ENCODE peak calls at places on chromosomes 1 and 21, in seven cellular contexts. A, R, O, L, K, T and Q are unnamed samples.

GRCh38 chr1:87194856-87195255 is 133.8 kb upstream of the LMO4 start:
- DNase-seq in T (no peak), R (no peak), K (no peak), O (no peak), A (no peak), L (no peak), Q (no peak)

GRCh38 chr1:220432408-220432807 is 95.5 kb upstream of the MARK1 start:
- DNase-seq in K (no peak), L (no peak), R (no peak), A (no peak), T (no peak), O (peak), Q (peak)

GRCh38 chr1:157948547-157949152 is 44.8 kb upstream of the KIRREL1 start:
- DNase-seq in T (no peak), K (peak), O (peak), R (peak), L (peak), A (peak), Q (no peak)

GRCh38 chr1:109263234-109263596 is 13.9 kb downstream of the CELSR2 start:
- DNase-seq in A (peak), R (no peak), T (no peak), K (no peak), L (no peak), O (no peak), Q (no peak)

GRCh38 chr1:53556657-53557227 is 97.5 kb downstream of the DMRTB1 start:
- DNase-seq in R (no peak), K (no peak), O (no peak), L (no peak), T (no peak), A (no peak), Q (no peak)

GRCh38 chr1:63893976-63894375 is 120.2 kb downstream of the ROR1 start:
- DNase-seq in L (no peak), T (no peak), K (no peak), O (no peak), R (no peak), A (no peak), Q (no peak)

GRCh38 chr1:30617161-30617560 is 106.2 kb downstream of the MATN1 start:
- DNase-seq in O (no peak), A (no peak), L (no peak), R (peak), K (no peak), T (no peak), Q (peak)

GRCh38 chr1:103547840-103548239 is 22.3 kb downstream of the RNPC3 start:
- DNase-seq in A (no peak), O (no peak), K (no peak), L (no peak), T (no peak), R (no peak), Q (no peak)

GRCh38 chr1:202164271-202165037 is 4.1 kb upstream of the PTPN7 start:
- DNase-seq in K (no peak), A (no peak), R (no peak), O (no peak), T (no peak), L (no peak), Q (no peak)

GRCh38 chr1:25080294-25081209 is 150.5 kb upstream of the RUNX3 start:
- DNase-seq in A (no peak), R (peak), O (peak), K (no peak), L (peak), T (no peak), Q (no peak)

GRCh38 chr1:1246230-1246600 is 307 bp downstream of the C1QTNF12 start:
- DNase-seq in T (no peak), L (no peak), O (no peak), A (no peak), R (no peak), K (no peak), Q (peak)

GRCh38 chr1:20442920-20443625 is 42.9 kb downstream of the CAMK2N1 start:
- DNase-seq in R (no peak), K (no peak), A (no peak), L (peak), T (no peak), O (peak), Q (no peak)

GRCh38 chr21:17785403-17785788 is 33.8 kb downstream of the C21orf91 start:
- DNase-seq in T (no peak), K (no peak), A (no peak), O (no peak), L (no peak), R (no peak), Q (no peak)

GRCh38 chr21:17789660-17790059 is 29.5 kb downstream of the C21orf91 start:
- DNase-seq in R (no peak), T (no peak), O (no peak), A (no peak), K (no peak), L (no peak), Q (no peak)

GRCh38 chr21:17793271-17793670 is 25.9 kb downstream of the C21orf91 start:
- DNase-seq in A (no peak), R (no peak), O (no peak), K (no peak), L (no peak), T (no peak), Q (no peak)

GRCh38 chr21:17786219-17787181 is 32.7 kb downstream of the C21orf91 start:
- DNase-seq in R (no peak), O (no peak), K (no peak), A (no peak), T (no peak), L (no peak), Q (no peak)

DNA sequence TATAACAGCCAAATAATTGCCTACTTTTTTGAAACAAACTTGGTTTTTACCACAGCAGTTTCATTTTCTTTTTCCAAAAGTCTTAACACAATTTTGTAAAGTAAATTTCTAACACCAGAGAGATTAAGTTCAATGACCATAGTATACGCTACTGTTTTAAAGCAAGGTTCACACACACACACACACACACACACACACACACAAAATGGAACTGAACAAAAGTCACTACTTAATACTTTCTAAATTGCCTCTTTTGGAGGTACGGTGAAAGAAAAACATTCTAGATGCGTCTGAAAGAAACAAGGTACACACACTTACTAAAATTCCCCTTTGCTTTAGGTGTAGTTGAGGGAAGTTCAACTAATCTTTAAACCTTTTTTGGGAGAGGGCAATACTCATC is 30.1 kb downstream of the C21orf91 start:
- DNase-seq in L (no peak), T (no peak), O (no peak), K (no peak), A (no peak), R (no peak), Q (no peak)
- H3K27ac ChIP-seq in L (no peak), T (no peak), O (no peak), K (no peak), A (no peak), R (no peak), Q (no peak)

GRCh38 chr1:199685369-199685768 is 342.1 kb upstream of the NR5A2 start:
- DNase-seq in T (no peak), O (peak), A (no peak), L (peak), K (no peak), R (peak), Q (peak)
- H2AK5ac ChIP-seq in T (no peak), O (no peak), A (no peak), L (no peak), K (no peak), R (no peak), Q (no peak)

DNA sequence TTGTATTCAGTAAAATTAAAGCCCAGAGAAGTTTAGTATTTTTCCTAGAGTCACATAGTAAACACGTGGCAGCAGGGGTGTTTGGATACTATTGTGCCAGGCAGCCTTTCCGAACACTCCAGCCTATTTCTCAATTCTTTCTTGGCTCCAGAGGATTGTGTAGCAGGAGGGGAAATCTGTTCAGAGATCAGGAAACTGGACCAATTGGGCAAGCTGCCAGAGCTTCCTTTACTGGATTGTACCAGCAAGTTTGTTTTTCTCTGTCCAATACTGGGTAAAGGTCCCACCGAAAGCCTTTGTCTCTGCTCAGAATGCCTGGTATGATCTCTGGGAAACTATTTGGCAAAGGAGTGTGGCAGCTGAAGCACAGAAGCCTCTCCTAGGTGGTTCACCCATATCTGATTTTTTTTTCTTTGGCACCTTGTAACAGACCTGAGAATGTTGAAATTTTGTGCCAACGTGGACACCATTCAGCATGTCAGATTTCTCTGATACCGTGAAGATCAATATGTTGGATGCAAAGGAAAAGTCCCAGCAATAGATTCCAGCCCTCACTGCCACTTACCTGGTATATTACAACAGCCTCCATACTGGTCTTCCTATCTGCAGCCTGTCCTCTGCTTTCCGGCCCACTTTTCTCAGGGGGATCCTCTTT is 126.2 kb downstream of the FGGY start:
- DNase-seq in L (no peak), K (no peak), O (no peak), R (no peak), T (no peak), A (no peak), Q (no peak)
- H3K27ac ChIP-seq in L (no peak), K (no peak), O (no peak), R (no peak), T (no peak), A (no peak), Q (no peak)

GRCh38 chr1:200974711-200975110 is 48.8 kb downstream of the KIF21B start:
- DNase-seq in T (no peak), R (no peak), K (no peak), A (no peak), L (no peak), O (no peak), Q (no peak)

GRCh38 chr1:200975458-200975857 is 48.1 kb downstream of the KIF21B start:
- DNase-seq in O (no peak), R (no peak), K (no peak), L (no peak), T (no peak), A (no peak), Q (no peak)

GRCh38 chr1:200977071-200977754 is 46.3 kb downstream of the KIF21B start:
- DNase-seq in L (no peak), K (no peak), R (no peak), T (no peak), A (no peak), O (no peak), Q (no peak)

GRCh38 chr1:200973937-200974657 is 49.4 kb downstream of the KIF21B start:
- DNase-seq in T (no peak), L (no peak), R (no peak), O (no peak), A (no peak), K (no peak), Q (no peak)

GRCh38 chr1:200976634-200977033 is 46.9 kb downstream of the KIF21B start:
- DNase-seq in A (no peak), R (no peak), L (no peak), T (no peak), O (no peak), K (no peak), Q (no peak)
- H2AK5ac ChIP-seq in A (no peak), R (no peak), L (no peak), T (no peak), O (no peak), K (peak), Q (no peak)

DNA sequence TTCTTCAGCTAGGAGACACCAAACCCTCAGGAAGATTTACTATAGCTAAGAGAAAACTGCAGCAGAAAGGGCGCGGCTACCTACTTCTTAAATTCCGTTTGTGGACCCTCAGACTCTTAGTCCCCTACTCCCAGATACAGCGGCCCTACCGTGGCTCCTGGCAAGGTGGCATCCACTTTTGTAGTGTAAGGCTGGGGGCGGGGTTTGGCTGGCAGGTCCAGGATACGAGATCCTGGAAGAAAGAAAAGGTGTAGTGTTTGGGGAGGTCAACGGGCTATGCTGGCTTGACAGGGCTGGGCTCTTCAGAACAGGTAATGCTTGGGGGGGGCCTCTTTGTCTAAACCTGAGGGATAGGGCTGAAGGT is 280 bp downstream of the CREB3L4 start:
- DNase-seq in T (peak), K (no peak), O (no peak), A (peak), L (no peak), R (no peak), Q (no peak)
- H3K27ac ChIP-seq in T (peak), K (peak), O (peak), A (peak), L (peak), R (no peak), Q (peak)

DNA sequence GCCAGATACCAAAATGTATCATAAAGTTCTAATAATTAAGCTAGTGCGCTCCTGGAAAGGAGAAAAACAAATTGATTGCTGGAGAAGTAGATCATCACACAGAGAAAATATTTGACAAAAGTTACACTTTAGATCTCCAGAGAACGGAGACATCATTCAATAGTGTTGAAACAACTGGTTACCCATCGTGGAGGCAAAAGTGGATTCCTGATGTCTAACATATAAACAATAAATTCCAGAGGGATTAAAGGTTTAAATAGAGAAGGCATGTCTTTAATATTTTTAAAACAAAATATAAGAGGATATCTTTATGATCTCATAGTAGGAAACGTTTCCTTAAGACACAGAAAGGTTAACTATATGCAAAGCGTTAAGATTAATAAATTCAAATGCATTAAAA is 41.0 kb downstream of the NRIP1 start:
- DNase-seq in O (peak), L (peak), A (no peak), T (no peak), K (no peak), R (no peak), Q (no peak)
- H2AK5ac ChIP-seq in O (no peak), L (no peak), A (no peak), T (no peak), K (no peak), R (no peak), Q (no peak)

DNA sequence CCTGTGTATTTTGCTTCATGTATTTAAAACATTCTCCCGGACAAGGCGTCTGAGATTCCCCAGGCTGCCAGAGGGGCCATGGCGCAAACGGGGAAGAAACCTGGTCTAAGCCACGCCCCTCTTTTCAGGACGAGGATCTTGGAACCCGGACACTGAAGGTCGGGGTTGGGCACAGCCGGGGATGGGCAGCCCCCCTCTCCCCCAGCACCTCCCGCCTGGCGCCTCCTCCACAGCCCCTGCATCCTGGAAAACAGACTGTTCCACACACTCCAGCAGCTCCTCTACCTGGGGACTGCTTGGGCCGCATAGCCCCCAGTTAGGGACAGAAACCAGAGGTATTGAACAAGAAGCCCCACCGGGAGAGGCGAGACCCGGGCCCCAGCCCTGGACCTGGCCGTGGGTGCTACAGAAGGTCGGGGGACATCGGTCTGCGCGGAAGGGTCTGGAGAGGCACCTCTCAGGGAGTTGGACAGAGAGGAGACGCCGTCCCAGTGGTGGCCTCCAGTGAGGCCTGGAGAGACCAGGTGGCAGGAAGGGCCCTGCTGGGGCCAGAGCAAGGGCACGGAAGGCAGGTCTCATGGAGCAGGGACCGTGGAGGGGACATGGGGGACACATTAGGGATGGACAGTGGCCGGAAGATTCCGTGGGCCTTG is 5.4 kb downstream of the TP73 start:
- DNase-seq in A (no peak), L (no peak), T (no peak), K (no peak), R (no peak), O (no peak), Q (no peak)
- H3K27ac ChIP-seq in A (no peak), L (no peak), T (no peak), K (no peak), R (no peak), O (no peak), Q (no peak)

GRCh38 chr1:85816606-85817005 is 108.4 kb upstream of the ZNHIT6 start:
- DNase-seq in A (no peak), K (no peak), O (no peak), R (no peak), T (no peak), L (no peak), Q (no peak)

GRCh38 chr1:85815906-85816305 is 107.7 kb upstream of the ZNHIT6 start:
- DNase-seq in O (no peak), T (no peak), A (no peak), L (no peak), R (no peak), K (no peak), Q (no peak)

GRCh38 chr1:85824066-85824835 is 116.0 kb upstream of the ZNHIT6 start:
- DNase-seq in T (no peak), R (peak), O (no peak), K (no peak), A (peak), L (no peak), Q (peak)

GRCh38 chr1:85822696-85823095 is 114.5 kb upstream of the ZNHIT6 start:
- DNase-seq in A (no peak), R (no peak), L (no peak), T (no peak), K (no peak), O (no peak), Q (no peak)

DNA sequence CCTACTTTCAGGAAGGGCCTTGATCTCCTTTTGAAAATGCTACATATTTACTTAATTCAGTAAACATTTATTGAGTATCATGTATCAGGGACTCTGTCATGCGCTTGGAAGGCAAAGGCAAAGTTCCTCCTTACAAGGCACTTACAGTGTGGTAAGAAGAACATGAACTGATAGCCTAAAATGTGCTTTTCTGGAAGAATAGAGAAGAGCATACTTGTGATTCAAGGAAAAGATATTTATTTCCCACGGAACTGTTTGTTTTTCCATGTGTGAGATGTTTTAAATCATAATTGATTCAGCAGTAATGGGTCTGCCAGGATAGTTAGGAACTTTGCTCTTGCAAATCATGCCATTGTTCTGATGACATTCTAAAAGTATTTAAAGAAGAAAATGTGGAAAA is 110.1 kb upstream of the ZNHIT6 start:
- DNase-seq in T (no peak), O (peak), R (peak), A (no peak), L (peak), K (no peak), Q (peak)
- H2AK5ac ChIP-seq in T (no peak), O (no peak), R (no peak), A (no peak), L (no peak), K (no peak), Q (no peak)

DNA sequence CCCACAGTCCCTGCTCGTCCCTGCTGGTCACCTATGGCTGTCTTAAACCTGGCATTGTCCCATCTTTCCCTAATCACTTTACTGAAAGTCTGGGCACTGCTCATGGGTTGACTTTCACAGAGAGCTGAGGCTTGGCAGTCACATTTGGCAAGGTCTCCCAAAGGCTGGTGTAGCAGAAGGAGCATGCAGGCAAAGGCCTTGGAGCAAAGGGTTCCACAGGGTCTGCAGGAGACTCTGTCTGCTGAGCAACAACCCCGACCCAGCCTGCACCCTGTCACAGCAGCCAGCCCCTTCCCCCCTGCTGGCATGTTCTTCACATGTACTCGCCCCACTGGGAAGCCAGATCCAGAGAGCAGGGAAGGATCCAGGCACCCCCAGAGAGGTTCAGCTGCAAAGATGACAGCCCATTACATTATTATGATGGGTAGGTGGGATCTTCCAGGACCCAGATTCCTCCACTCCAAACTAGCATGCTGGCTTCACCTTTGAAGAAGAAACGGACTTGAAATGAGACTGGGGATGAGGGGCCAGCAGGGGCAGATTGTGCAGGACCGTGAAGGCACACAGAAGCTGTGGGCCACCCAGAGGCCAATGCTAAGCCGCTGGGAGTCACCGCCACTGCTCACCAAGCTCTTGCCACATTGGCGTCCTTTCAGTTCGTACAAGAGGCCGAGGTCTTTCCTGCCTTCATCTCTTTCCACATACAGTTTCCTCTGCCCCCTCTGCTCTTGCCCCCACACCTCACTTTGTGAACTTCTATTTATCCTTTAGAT is 14.2 kb upstream of the TMEM125 start:
- DNase-seq in K (no peak), R (no peak), T (no peak), O (no peak), L (no peak), A (no peak), Q (no peak)
- H3K27ac ChIP-seq in K (no peak), R (no peak), T (no peak), O (no peak), L (no peak), A (no peak), Q (no peak)

GRCh38 chr1:228238461-228238860 is 30.6 kb downstream of the OBSCN start:
- DNase-seq in T (no peak), K (no peak), L (no peak), R (no peak), O (no peak), A (no peak), Q (no peak)
- H2AK5ac ChIP-seq in T (no peak), K (no peak), L (no peak), R (no peak), O (no peak), A (no peak), Q (no peak)